ENCODE peak calls at places on chromosome 2, in ten cellular contexts. M is D721Med; I is colonic mucosa; S is GM12864; G is hepatocyte; P is lower lobe of right lung; N is right atrium auricular region; F is foreskin fibroblast; O is CD8-positive, alpha-beta T cell; U is WERI-Rb-1. B is an unnamed sample.

GRCh38 chr2:53600835-53601234 is 166.8 kb upstream of the CHAC2 start:
- DNase-seq in M (no peak), I (no peak), S (no peak), G (no peak), P (no peak), N (no peak), F (no peak), O (no peak), U (no peak), B (no peak)

GRCh38 chr2:33340265-33340664 is 136.2 kb upstream of the RASGRP3 start:
- DNase-seq in M (no peak), I (peak), S (no peak), G (no peak), P (peak), N (peak), F (no peak), O (no peak), U (no peak), B (no peak)

GRCh38 chr2:191222507-191222906 is 22.7 kb upstream of the MYO1B start:
- DNase-seq in M (no peak), I (no peak), S (no peak), G (no peak), P (no peak), N (no peak), F (no peak), O (no peak), U (no peak), B (no peak)

GRCh38 chr2:190533968-190534309 is 583 bp downstream of the NEMP2 start:
- DNase-seq in M (no peak), I (peak), S (peak), G (peak), P (no peak), N (no peak), F (no peak), O (peak), U (no peak), B (no peak)

GRCh38 chr2:149747456-149747855 is 159.9 kb upstream of the MMADHC start:
- DNase-seq in M (no peak), I (no peak), S (no peak), G (no peak), P (no peak), N (no peak), F (no peak), O (no peak), U (no peak), B (no peak)

GRCh38 chr2:72923833-72924352 is 6.6 kb downstream of the EMX1 start:
- DNase-seq in M (peak), I (peak), S (no peak), G (peak), P (no peak), N (no peak), F (no peak), O (no peak), U (peak), B (no peak)

GRCh38 chr2:1078326-1078885 is 127.8 kb downstream of the SNTG2 start:
- DNase-seq in M (no peak), I (no peak), S (no peak), G (no peak), P (no peak), N (no peak), F (no peak), O (no peak), U (no peak), B (no peak)

GRCh38 chr2:64932327-64933216 is 56.6 kb upstream of the SLC1A4 start:
- DNase-seq in M (no peak), I (no peak), S (peak), G (no peak), P (no peak), N (no peak), F (no peak), O (no peak), U (peak), B (peak)

GRCh38 chr2:136238552-136239346 is 120.8 kb upstream of the CXCR4 start:
- DNase-seq in M (peak), I (no peak), S (peak), G (no peak), P (no peak), N (no peak), F (peak), O (peak), U (peak), B (peak)

GRCh38 chr2:112149194-112149593 is 11.0 kb downstream of the FBLN7 start:
- DNase-seq in M (no peak), I (peak), S (no peak), G (no peak), P (no peak), N (peak), F (no peak), O (no peak), U (no peak), B (peak)

GRCh38 chr2:205902041-205902898 is 183.7 kb downstream of the INO80D start:
- DNase-seq in M (no peak), I (peak), S (no peak), G (peak), P (no peak), N (no peak), F (peak), O (no peak), U (peak), B (no peak)

GRCh38 chr2:163909411-163910080 is 173.7 kb upstream of the FIGN start:
- DNase-seq in M (no peak), I (no peak), S (no peak), G (no peak), P (no peak), N (no peak), F (no peak), O (no peak), U (no peak), B (no peak)

GRCh38 chr2:110858135-110858737 is 125.9 kb downstream of the ACOXL start:
- DNase-seq in M (no peak), I (no peak), S (peak), G (no peak), P (no peak), N (no peak), F (no peak), O (peak), U (no peak), B (peak)

GRCh38 chr2:191155608-191156071 is 4.8 kb upstream of the STAT4 start:
- DNase-seq in M (no peak), I (no peak), S (no peak), G (peak), P (no peak), N (no peak), F (peak), O (peak), U (peak), B (peak)

GRCh38 chr2:188808921-188809320 is 165.3 kb upstream of the COL3A1 start:
- DNase-seq in M (no peak), I (no peak), S (no peak), G (no peak), P (no peak), N (no peak), F (peak), O (no peak), U (no peak), B (no peak)

GRCh38 chr2:66437055-66437454 is 2.1 kb downstream of the MEIS1 start:
- DNase-seq in M (no peak), I (no peak), S (no peak), G (no peak), P (no peak), N (no peak), F (no peak), O (no peak), U (no peak), B (no peak)

GRCh38 chr2:40716879-40717278 is 265.0 kb upstream of the SLC8A1 start:
- DNase-seq in M (no peak), I (no peak), S (no peak), G (peak), P (no peak), N (no peak), F (peak), O (no peak), U (no peak), B (no peak)

GRCh38 chr2:146523218-146523617 is 1321.6 kb upstream of the ACVR2A start:
- DNase-seq in M (no peak), I (no peak), S (no peak), G (no peak), P (no peak), N (no peak), F (no peak), O (no peak), U (no peak), B (no peak)
- TF ChIP-seq CTCF in M (peak), I (no peak), S (no peak), G (peak), P (peak), N (peak), F (no peak), O (no peak), U (no peak), B (no peak)

GRCh38 chr2:128791120-128791982 is 472.7 kb upstream of the HS6ST1 start:
- DNase-seq in M (no peak), I (peak), S (no peak), G (no peak), P (no peak), N (peak), F (no peak), O (no peak), U (no peak), B (no peak)
- TF ChIP-seq CTCF in M (no peak), I (no peak), S (no peak), G (no peak), P (no peak), N (no peak), F (no peak), O (no peak), U (no peak), B (no peak)

GRCh38 chr2:165563468-165564225 is 94.1 kb downstream of the CSRNP3 start:
- DNase-seq in M (no peak), I (no peak), S (no peak), G (no peak), P (no peak), N (no peak), F (no peak), O (no peak), U (peak), B (no peak)
- TF ChIP-seq CTCF in M (peak), I (no peak), S (peak), G (no peak), P (no peak), N (no peak), F (no peak), O (no peak), U (peak), B (peak)

DNA sequence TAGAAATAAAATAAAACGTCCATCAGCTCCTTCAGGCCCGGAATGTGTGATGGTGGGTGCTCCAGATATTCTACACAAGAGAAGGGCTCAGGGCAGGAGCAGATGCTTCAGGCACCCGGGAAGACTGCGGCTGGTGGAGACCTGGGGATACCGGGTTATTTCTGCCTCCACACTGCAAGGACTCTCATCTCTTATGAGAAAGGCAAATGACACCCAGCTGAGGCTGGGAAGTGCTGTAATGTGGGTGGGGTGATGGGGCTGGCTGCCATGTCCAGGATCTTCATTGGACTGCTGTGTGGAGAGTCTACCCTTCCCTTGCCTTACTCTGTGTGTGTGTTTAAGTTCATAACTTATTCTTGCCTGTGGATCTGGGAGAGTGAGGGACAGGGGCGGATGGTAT is 124.1 kb downstream of the KLHL29 start:
- DNase-seq in M (no peak), I (no peak), S (no peak), G (no peak), P (peak), N (no peak), F (no peak), O (no peak), U (peak), B (no peak)
- TF ChIP-seq CTCF in M (no peak), I (no peak), S (no peak), G (no peak), P (no peak), N (no peak), F (no peak), O (no peak), U (no peak), B (no peak)